ENCODE peak calls at places on chromosomes 16 and 17, in ten cellular contexts. F is effector memory CD4-positive, alpha-beta T cell; Z is tibial nerve; L is esophagus muscularis mucosa; U is transverse colon; I is hepatocyte; B is A673; O is colonic mucosa; G is SK-N-SH; D is H9. P is an unnamed sample.
A peak's percentile ranks its signal among the peaks of the same experiment; 100 is the strongest.

GRCh38 chr17:37405955-37406634 is 541 bp downstream of the ACACA start:
- DNase-seq in F (no peak), Z (no peak), L (peak; percentile 93), U (no peak), I (no peak), B (no peak), O (no peak), G (no peak), D (no peak), P (no peak)

GRCh38 chr17:73576556-73576955 is 67.7 kb downstream of the SDK2 start:
- DNase-seq in F (no peak), Z (no peak), L (no peak), U (no peak), I (no peak), B (no peak), O (no peak), G (no peak), D (no peak), P (no peak)

GRCh38 chr16:87238371-87238715 is 78.8 kb downstream of the C16orf95 start:
- DNase-seq in F (no peak), Z (no peak), L (no peak), U (no peak), I (no peak), B (no peak), O (no peak), G (no peak), D (no peak), P (no peak)

GRCh38 chr17:33667052-33667509 is 374.0 kb upstream of the ASIC2 start:
- DNase-seq in F (no peak), Z (no peak), L (no peak), U (no peak), I (no peak), B (no peak), O (no peak), G (no peak), D (no peak), P (no peak)

GRCh38 chr17:29399634-29400033 is 9.5 kb downstream of the TAOK1 start:
- DNase-seq in F (no peak), Z (no peak), L (no peak), U (no peak), I (no peak), B (no peak), O (no peak), G (no peak), D (no peak), P (no peak)

GRCh38 chr16:67538666-67539101 is 10.1 kb downstream of the RIPOR1 start:
- DNase-seq in F (no peak), Z (no peak), L (no peak), U (no peak), I (no peak), B (no peak), O (no peak), G (peak; percentile 38), D (peak; percentile 43), P (no peak)

GRCh38 chr16:886084-886543 is 84.7 kb downstream of the LMF1 start:
- DNase-seq in F (no peak), Z (no peak), L (no peak), U (no peak), I (peak; percentile 36), B (no peak), O (no peak), G (peak; percentile 57), D (peak; percentile 77), P (no peak)

GRCh38 chr16:23716484-23716883 is 3.5 kb upstream of the ERN2 start:
- DNase-seq in F (no peak), Z (no peak), L (no peak), U (no peak), I (no peak), B (no peak), O (no peak), G (no peak), D (no peak), P (no peak)

GRCh38 chr17:7403043-7403901 is 625 bp downstream of the TMEM256 start:
- DNase-seq in F (no peak), Z (peak; percentile 57), L (peak; percentile 95), U (peak; percentile 75), I (peak; percentile 85), B (peak; percentile 55), O (peak; percentile 80), G (peak; percentile 86), D (no peak), P (peak; percentile 66)

GRCh38 chr16:58464916-58465731 is 34.8 kb upstream of the NDRG4 start:
- DNase-seq in F (no peak), Z (no peak), L (no peak), U (no peak), I (no peak), B (no peak), O (no peak), G (peak; percentile 84), D (peak; percentile 75), P (no peak)

GRCh38 chr17:2853722-2854580 is 57.7 kb downstream of the RAP1GAP2 start:
- DNase-seq in F (no peak), Z (no peak), L (no peak), U (peak; percentile 65), I (peak; percentile 74), B (no peak), O (peak; percentile 53), G (peak; percentile 88), D (no peak), P (peak; percentile 68)

GRCh38 chr17:68498479-68499326 is 13.5 kb upstream of the PRKAR1A start:
- DNase-seq in F (no peak), Z (no peak), L (no peak), U (no peak), I (no peak), B (no peak), O (peak; percentile 32), G (peak; percentile 29), D (no peak), P (no peak)

DNA sequence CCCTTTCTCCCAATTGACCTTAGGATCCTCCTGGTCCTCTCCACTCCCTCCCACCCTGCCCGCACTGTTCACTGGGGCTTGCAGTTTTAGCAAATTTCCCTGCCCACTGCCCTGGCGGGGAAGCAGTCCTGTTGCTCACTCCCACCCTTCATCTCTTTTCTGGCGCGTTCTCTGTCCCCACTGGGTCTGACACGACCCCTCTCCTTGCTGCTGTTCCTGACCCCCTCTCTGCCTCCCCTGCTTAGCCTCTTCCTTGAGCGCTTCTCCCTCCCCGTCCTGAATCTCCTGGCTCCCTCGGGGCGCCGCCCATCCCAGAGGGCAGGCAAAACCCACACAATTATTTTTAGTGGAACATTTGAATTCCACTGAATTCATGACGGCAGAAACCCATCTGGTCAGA is 1796.4 kb downstream of the TP53TG3F start:
- DNase-seq in F (no peak), Z (no peak), L (peak; percentile 89), U (no peak), I (no peak), B (no peak), O (no peak), G (no peak), D (no peak), P (no peak)
- H3K9me3 ChIP-seq in F (no peaks in the 10 kb centered on the region), Z (no peaks in the 10 kb centered on the region), L (peaks cover 22% of the 10 kb centered on the region), U (peaks cover 7% of the 10 kb centered on the region), I (peaks cover 6% of the 10 kb centered on the region), B (peaks cover 26% of the 10 kb centered on the region), O (peaks cover 7% of the 10 kb centered on the region), G (no peaks in the 10 kb centered on the region), D (peaks cover 58% of the 10 kb centered on the region), P (no peaks in the 10 kb centered on the region)

GRCh38 chr17:57490890-57491289 is 234.6 kb downstream of the MSI2 start:
- DNase-seq in F (no peak), Z (no peak), L (no peak), U (no peak), I (no peak), B (no peak), O (no peak), G (no peak), D (no peak), P (no peak)
- H3K4me1 ChIP-seq in F (no peaks in the 10 kb centered on the region), Z (no peaks in the 10 kb centered on the region), L (peaks cover 35% of the 10 kb centered on the region), U (no peaks in the 10 kb centered on the region), I (peaks cover 9% of the 10 kb centered on the region), B (peaks cover 6% of the 10 kb centered on the region), O (no peaks in the 10 kb centered on the region), G (no peaks in the 10 kb centered on the region), D (peaks cover 2% of the 10 kb centered on the region), P (no peaks in the 10 kb centered on the region)

DNA sequence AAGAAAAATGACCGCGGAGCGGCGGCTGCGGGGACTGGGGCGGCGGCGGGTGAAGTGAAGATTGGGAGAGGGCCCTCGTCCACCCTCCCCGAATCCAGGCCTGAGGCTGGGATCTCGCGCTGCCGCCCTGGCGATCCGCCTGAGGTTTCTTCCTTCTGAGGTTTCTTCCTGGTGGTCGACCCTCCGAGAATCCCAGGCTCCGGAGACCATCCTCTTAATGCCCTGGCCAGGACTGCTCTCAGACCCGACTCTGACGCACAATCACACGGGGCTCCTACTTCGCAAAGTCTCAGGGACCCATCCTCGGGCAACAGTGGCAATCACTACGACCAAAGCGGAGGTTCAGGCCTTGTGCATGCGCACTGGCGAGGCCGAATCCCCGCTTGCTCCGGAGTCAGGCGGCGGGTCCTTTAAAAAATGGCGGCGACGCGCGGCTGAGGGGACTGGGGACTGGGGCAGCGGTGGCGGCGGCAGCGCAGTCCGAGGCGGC is 18.0 kb upstream of the KCNJ18 start:
- DNase-seq in F (no peak), Z (no peak), L (no peak), U (no peak), I (no peak), B (no peak), O (no peak), G (peak; percentile 39), D (peak; percentile 27), P (no peak)
- H3K9me3 ChIP-seq in F (no peaks in the 10 kb centered on the region), Z (no peaks in the 10 kb centered on the region), L (no peaks in the 10 kb centered on the region), U (no peaks in the 10 kb centered on the region), I (no peaks in the 10 kb centered on the region), B (peaks cover 27% of the 10 kb centered on the region), O (no peaks in the 10 kb centered on the region), G (no peaks in the 10 kb centered on the region), D (peaks cover 87% of the 10 kb centered on the region), P (no peaks in the 10 kb centered on the region)

GRCh38 chr17:57512258-57512657 is 232.8 kb downstream of the CCDC182 start:
- DNase-seq in F (no peak), Z (no peak), L (no peak), U (no peak), I (no peak), B (no peak), O (no peak), G (no peak), D (no peak), P (no peak)

GRCh38 chr17:57516290-57517215 is 228.5 kb downstream of the CCDC182 start:
- DNase-seq in F (no peak), Z (no peak), L (no peak), U (no peak), I (no peak), B (no peak), O (no peak), G (no peak), D (no peak), P (no peak)

GRCh38 chr17:57515662-57516211 is 229.4 kb downstream of the CCDC182 start:
- DNase-seq in F (no peak), Z (no peak), L (no peak), U (no peak), I (no peak), B (no peak), O (no peak), G (no peak), D (no peak), P (no peak)

GRCh38 chr17:57517216-57517518 is 227.9 kb downstream of the CCDC182 start:
- DNase-seq in F (no peak), Z (no peak), L (no peak), U (no peak), I (no peak), B (no peak), O (no peak), G (no peak), D (no peak), P (no peak)

DNA sequence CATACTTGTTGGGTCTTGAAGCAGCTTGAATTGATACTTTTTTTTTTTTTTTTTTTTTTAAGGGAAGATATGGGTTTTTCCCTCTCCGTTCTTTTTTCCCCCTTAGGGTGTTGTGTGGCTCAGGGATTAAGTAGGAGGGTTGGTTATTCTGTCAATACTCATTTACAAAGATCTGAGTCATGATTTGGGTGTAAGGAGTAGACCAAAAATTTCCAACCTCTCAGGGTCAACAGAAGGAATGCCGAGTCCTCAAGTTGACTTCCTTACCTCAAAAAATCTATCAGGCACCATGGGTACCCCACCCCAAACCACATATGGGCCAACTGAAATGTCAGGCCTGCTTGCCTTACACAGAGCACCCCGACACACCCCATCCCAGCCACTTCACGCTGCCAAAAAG is 230.5 kb downstream of the CCDC182 start:
- DNase-seq in F (no peak), Z (no peak), L (no peak), U (no peak), I (no peak), B (no peak), O (no peak), G (no peak), D (no peak), P (no peak)
- H3K4me1 ChIP-seq in F (no peaks in the 10 kb centered on the region), Z (no peaks in the 10 kb centered on the region), L (peaks cover 20% of the 10 kb centered on the region), U (no peaks in the 10 kb centered on the region), I (peaks cover 31% of the 10 kb centered on the region), B (peaks cover 8% of the 10 kb centered on the region), O (no peaks in the 10 kb centered on the region), G (peaks cover 9% of the 10 kb centered on the region), D (no peaks in the 10 kb centered on the region), P (peaks cover 4% of the 10 kb centered on the region)

P was measured in pancreas.